ENCODE peak calls at places on chromosomes 13 and 19, in five cellular contexts. W is AG09319, V is H1, S is NCI-H2081, I is GM12865. A is an unnamed sample.

GRCh38 chr13:37918116-37919100 is 48.8 kb upstream of the TRPC4 start:
- DNase-seq in W (no peak), V (no peak), S (no peak), I (no peak), A (no peak)

GRCh38 chr13:87130401-87130800 is 540.8 kb upstream of the SLITRK5 start:
- DNase-seq in S (peak), V (no peak), I (no peak), W (no peak), A (no peak)

GRCh38 chr19:1087813-1088418 is 7.3 kb downstream of the POLR2E start:
- DNase-seq in I (peak), S (no peak), W (no peak), V (no peak), A (no peak)

GRCh38 chr13:39159393-39159792 is 121.1 kb downstream of the NHLRC3 start:
- DNase-seq in S (peak), V (no peak), W (no peak), I (no peak), A (no peak)

GRCh38 chr13:113474179-113474578 is 16.3 kb downstream of the DCUN1D2 start:
- DNase-seq in S (no peak), V (no peak), I (no peak), W (peak), A (peak)

GRCh38 chr19:32599736-32600157 is 18.8 kb downstream of the PDCD5 start:
- DNase-seq in S (peak), W (peak), V (no peak), I (peak), A (peak)

GRCh38 chr13:106561551-106562170 is 6.3 kb downstream of the ARGLU1 start:
- DNase-seq in I (peak), W (no peak), S (no peak), V (no peak), A (no peak)

GRCh38 chr19:43464089-43464775 is 1.2 kb downstream of the LYPD3 start:
- DNase-seq in V (no peak), I (no peak), W (no peak), S (no peak), A (no peak)

A was measured in AG04449.